ENCODE peak calls at places on chromosomes 11 and 22, in five cellular contexts. One of them, this sample, is unnamed.

GRCh38 chr22:27554106-27554814 is 247.3 kb downstream of the MN1 start:
- DNase-seq in IMR-90: peak
- DNase-seq in H1: no peak
- DNase-seq in H9: no peak
- DNase-seq in neuronal stem cell: no peak
- DNase-seq in this sample: peak

GRCh38 chr22:38953577-38954413 is 3.6 kb upstream of the APOBEC3A start:
- DNase-seq in IMR-90: no peak
- DNase-seq in neuronal stem cell: no peak
- DNase-seq in H1: no peak
- DNase-seq in H9: no peak
- DNase-seq in this sample: peak

GRCh38 chr11:64502634-64503033 is 88.4 kb upstream of the SLC22A12 start:
- DNase-seq in H9: no peak
- DNase-seq in IMR-90: no peak
- DNase-seq in H1: no peak
- DNase-seq in neuronal stem cell: no peak
- DNase-seq in this sample: no peak

GRCh38 chr11:92979176-92979575 is 9.7 kb downstream of the MTNR1B start:
- DNase-seq in H9: no peak
- DNase-seq in IMR-90: peak
- DNase-seq in H1: no peak
- DNase-seq in neuronal stem cell: no peak
- DNase-seq in this sample: peak

GRCh38 chr11:19117760-19118097 is 761 bp downstream of the ZDHHC13 start:
- DNase-seq in neuronal stem cell: no peak
- DNase-seq in H9: no peak
- DNase-seq in H1: no peak
- DNase-seq in IMR-90: peak
- DNase-seq in this sample: no peak

GRCh38 chr11:73189315-73189714 is 28.8 kb upstream of the P2RY2 start:
- DNase-seq in H1: no peak
- DNase-seq in H9: no peak
- DNase-seq in IMR-90: no peak
- DNase-seq in neuronal stem cell: no peak
- DNase-seq in this sample: no peak

GRCh38 chr22:47292546-47293320 is 530.3 kb downstream of the TBC1D22A start:
- DNase-seq in IMR-90: no peak
- DNase-seq in neuronal stem cell: no peak
- DNase-seq in H1: no peak
- DNase-seq in H9: no peak
- DNase-seq in this sample: no peak

GRCh38 chr11:114358711-114359110 is 41.6 kb downstream of the C11orf71 start:
- DNase-seq in H9: no peak
- DNase-seq in neuronal stem cell: no peak
- DNase-seq in IMR-90: peak
- DNase-seq in H1: no peak
- DNase-seq in this sample: no peak

GRCh38 chr22:19634206-19634536 is 80.1 kb upstream of the SEPTIN5 start:
- DNase-seq in neuronal stem cell: no peak
- DNase-seq in H9: no peak
- DNase-seq in H1: no peak
- DNase-seq in IMR-90: no peak
- DNase-seq in this sample: no peak

GRCh38 chr11:94675239-94675638 is 92.9 kb upstream of the AMOTL1 start:
- DNase-seq in H1: no peak
- DNase-seq in H9: no peak
- DNase-seq in neuronal stem cell: no peak
- DNase-seq in IMR-90: no peak
- DNase-seq in this sample: no peak

GRCh38 chr22:43310311-43310710 is 32.9 kb downstream of the SCUBE1 start:
- DNase-seq in neuronal stem cell: no peak
- DNase-seq in H9: no peak
- DNase-seq in IMR-90: no peak
- DNase-seq in H1: no peak
- DNase-seq in this sample: no peak

GRCh38 chr11:91978747-91979146 is 245.9 kb upstream of the FAT3 start:
- DNase-seq in neuronal stem cell: no peak
- DNase-seq in IMR-90: no peak
- DNase-seq in H9: no peak
- DNase-seq in H1: no peak
- DNase-seq in this sample: no peak

GRCh38 chr11:72433455-72434061 is 773 bp downstream of the CLPB start:
- DNase-seq in H1: no peak
- DNase-seq in neuronal stem cell: no peak
- DNase-seq in H9: no peak
- DNase-seq in IMR-90: no peak
- DNase-seq in this sample: no peak

GRCh38 chr22:20251981-20252380 is 16.1 kb downstream of the RTN4R start:
- DNase-seq in neuronal stem cell: no peak
- DNase-seq in H1: no peak
- DNase-seq in IMR-90: no peak
- DNase-seq in H9: no peak
- DNase-seq in this sample: no peak

GRCh38 chr11:23543651-23544216 is 683.5 kb upstream of the CCDC179 start:
- DNase-seq in H9: no peak
- DNase-seq in neuronal stem cell: no peak
- DNase-seq in IMR-90: no peak
- DNase-seq in H1: no peak
- DNase-seq in this sample: no peak

GRCh38 chr11:133693110-133693509 is 152.2 kb downstream of the SPATA19 start:
- DNase-seq in H1: no peak
- DNase-seq in neuronal stem cell: no peak
- DNase-seq in IMR-90: no peak
- DNase-seq in H9: peak
- DNase-seq in this sample: no peak

GRCh38 chr22:43897751-43898261 is 6.0 kb upstream of the PNPLA5 start:
- DNase-seq in H1: no peak
- DNase-seq in H9: no peak
- DNase-seq in IMR-90: peak
- DNase-seq in neuronal stem cell: no peak
- DNase-seq in this sample: peak

GRCh38 chr11:108852701-108853100 is 187.8 kb downstream of the DDX10 start:
- DNase-seq in H1: no peak
- DNase-seq in IMR-90: no peak
- DNase-seq in neuronal stem cell: no peak
- DNase-seq in H9: no peak
- DNase-seq in this sample: no peak

GRCh38 chr22:28229566-28230483 is 310.8 kb upstream of the PITPNB start:
- DNase-seq in IMR-90: peak
- DNase-seq in H9: no peak
- DNase-seq in H1: no peak
- DNase-seq in neuronal stem cell: no peak
- DNase-seq in this sample: peak

GRCh38 chr11:125070699-125071254 is 7.7 kb downstream of the SLC37A2 start:
- DNase-seq in H1: no peak
- DNase-seq in IMR-90: peak
- DNase-seq in neuronal stem cell: no peak
- DNase-seq in H9: no peak
- DNase-seq in this sample: peak

GRCh38 chr11:100878474-100878873 is 191.4 kb downstream of the ARHGAP42 start:
- DNase-seq in IMR-90: peak
- DNase-seq in H1: no peak
- DNase-seq in neuronal stem cell: no peak
- DNase-seq in H9: no peak
- DNase-seq in this sample: no peak

GRCh38 chr22:44473166-44473565 is 24.9 kb downstream of the RTL6 start:
- DNase-seq in H9: no peak
- DNase-seq in IMR-90: no peak
- DNase-seq in neuronal stem cell: no peak
- DNase-seq in H1: no peak
- DNase-seq in this sample: no peak

DNA sequence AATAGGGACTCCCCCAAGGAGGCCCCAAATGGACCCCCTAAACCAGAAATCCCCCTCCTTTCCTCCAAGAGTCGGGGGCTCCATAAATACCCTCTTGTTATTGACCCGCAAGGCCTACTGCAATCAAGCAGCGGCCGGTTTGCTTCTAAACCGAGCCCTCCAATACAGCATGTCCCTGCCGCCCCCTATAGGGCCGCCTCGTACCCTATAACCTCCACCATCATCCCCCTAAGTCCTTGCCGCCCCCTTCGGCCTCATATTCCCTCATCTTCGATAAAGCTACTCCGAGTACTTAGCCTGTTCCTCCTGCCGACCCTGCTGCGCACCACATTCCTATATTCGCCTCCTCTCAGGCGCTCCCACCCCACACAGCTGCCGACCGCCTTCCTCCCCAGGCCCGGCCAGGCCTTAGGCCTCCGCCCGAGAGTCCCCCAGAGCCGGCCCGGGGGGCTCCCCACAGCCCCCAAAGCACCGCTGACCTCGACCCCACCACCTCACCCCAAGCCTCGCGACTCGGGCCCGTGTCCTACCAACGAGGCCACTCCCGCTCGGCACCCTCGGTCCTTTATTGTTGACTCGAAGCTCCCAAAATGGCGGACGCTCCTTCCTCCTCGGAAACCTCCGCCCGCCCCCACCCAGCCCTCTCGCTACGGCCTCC is 478 bp downstream of the DDX6 start:
- DNase-seq in H9: peak
- DNase-seq in neuronal stem cell: peak
- DNase-seq in H1: no peak
- DNase-seq in IMR-90: peak
- DNase-seq in this sample: peak
- H2BK15ac ChIP-seq in H9: peak
- H2BK15ac ChIP-seq in neuronal stem cell: peak
- H2BK15ac ChIP-seq in H1: no peak
- H2BK15ac ChIP-seq in IMR-90: no peak
- H2BK15ac ChIP-seq in this sample: peak

GRCh38 chr11:10315083-10315482 is 10.2 kb downstream of the ADM start:
- DNase-seq in H9: no peak
- DNase-seq in IMR-90: no peak
- DNase-seq in H1: no peak
- DNase-seq in neuronal stem cell: no peak
- DNase-seq in this sample: no peak
- H2AFZ ChIP-seq in H9: no peak
- H2AFZ ChIP-seq in IMR-90: no peak
- H2AFZ ChIP-seq in H1: no peak
- H2AFZ ChIP-seq in neuronal stem cell: no peak
- H2AFZ ChIP-seq in this sample: no peak

GRCh38 chr22:29306830-29307657 is 594 bp downstream of the GAS2L1 start:
- DNase-seq in IMR-90: peak
- DNase-seq in H9: peak
- DNase-seq in H1: no peak
- DNase-seq in neuronal stem cell: peak
- DNase-seq in this sample: peak

GRCh38 chr22:29307658-29308147 is 1.3 kb downstream of the GAS2L1 start:
- DNase-seq in IMR-90: no peak
- DNase-seq in neuronal stem cell: no peak
- DNase-seq in H9: no peak
- DNase-seq in H1: no peak
- DNase-seq in this sample: no peak

GRCh38 chr22:29308148-29308790 is 1.8 kb downstream of the GAS2L1 start:
- DNase-seq in H1: no peak
- DNase-seq in H9: no peak
- DNase-seq in IMR-90: no peak
- DNase-seq in neuronal stem cell: no peak
- DNase-seq in this sample: no peak

GRCh38 chr22:29305836-29306174 is 645 bp upstream of the GAS2L1 start:
- DNase-seq in IMR-90: no peak
- DNase-seq in neuronal stem cell: no peak
- DNase-seq in H9: no peak
- DNase-seq in H1: no peak
- DNase-seq in this sample: no peak

DNA sequence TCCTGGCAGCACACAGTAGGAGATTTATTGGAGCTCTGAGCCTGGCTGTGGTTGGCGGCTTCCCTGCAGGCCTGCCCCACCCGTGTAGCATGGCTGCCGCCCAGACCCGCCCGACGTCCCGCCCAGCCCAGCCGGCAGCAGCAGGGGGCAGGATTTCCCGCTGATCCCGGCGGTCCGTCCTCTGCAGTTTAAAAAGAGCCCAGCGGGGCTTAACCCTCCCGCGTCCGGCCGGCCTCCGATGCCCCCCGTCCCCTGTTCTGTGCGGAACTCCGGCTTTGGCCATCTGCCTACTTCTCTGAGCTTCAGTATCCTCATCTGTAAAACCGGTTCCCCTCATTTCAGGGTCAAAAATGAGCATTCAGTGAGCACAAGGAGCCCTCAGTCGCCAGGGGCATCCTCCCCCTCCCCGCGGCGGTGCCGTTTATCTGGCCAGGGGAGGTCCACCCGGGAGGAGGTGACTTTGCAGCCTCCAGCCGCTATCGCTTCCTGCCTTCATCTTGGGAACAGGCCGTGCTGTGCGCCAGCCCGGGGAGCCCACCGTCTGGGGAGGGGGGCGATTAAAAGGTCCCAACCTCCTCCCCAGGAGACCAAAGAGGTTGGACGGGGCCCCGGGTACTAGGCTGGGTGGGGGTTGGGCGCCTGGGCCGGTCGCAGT is at the start of gene GAS2L1:
- DNase-seq in neuronal stem cell: peak
- DNase-seq in IMR-90: peak
- DNase-seq in H9: peak
- DNase-seq in H1: peak
- DNase-seq in this sample: peak
- H2BK15ac ChIP-seq in neuronal stem cell: peak
- H2BK15ac ChIP-seq in IMR-90: peak
- H2BK15ac ChIP-seq in H9: no peak
- H2BK15ac ChIP-seq in H1: peak
- H2BK15ac ChIP-seq in this sample: peak

DNA sequence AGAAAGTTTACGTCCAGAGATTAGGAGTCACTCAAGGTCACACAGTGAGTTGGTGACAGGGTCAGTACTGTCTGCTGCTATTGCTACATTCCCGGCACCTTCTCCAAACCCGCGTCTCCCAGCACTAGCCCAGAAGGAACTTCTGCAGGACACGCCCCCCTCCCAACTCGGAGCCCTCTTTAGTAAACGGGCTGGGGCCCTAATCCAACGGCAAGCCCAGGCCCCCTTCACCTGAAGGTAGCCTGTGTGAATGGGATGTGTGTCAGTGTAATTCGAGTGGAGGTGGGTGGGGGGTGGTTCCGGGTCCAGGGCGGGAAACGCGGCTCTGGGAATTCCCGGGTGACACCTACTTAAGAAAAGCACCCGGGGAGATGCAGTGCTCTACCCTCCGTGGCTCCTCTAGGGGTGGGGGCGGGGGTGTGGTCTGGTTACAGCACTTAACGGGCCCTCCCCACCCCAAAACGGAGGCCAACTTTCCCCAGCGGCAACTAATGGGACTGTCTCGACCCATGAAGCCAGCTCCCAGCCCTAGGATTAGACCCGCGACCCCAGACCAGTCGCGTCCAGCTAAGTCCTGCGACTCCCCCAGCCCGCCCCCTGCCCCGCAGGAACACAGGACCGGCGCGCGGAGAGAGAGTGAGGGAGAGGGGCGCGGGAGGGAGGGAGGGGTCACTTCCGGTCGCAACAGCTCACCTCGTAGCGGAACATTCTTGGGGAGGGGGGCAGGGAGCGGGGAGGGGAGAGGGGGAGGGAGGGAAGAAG is 468 bp downstream of the PATL1 start:
- DNase-seq in neuronal stem cell: peak
- DNase-seq in IMR-90: peak
- DNase-seq in H1: peak
- DNase-seq in H9: peak
- DNase-seq in this sample: peak
- H2AFZ ChIP-seq in neuronal stem cell: peak
- H2AFZ ChIP-seq in IMR-90: peak
- H2AFZ ChIP-seq in H1: no peak
- H2AFZ ChIP-seq in H9: no peak
- H2AFZ ChIP-seq in this sample: peak

This sample was measured in mesenchymal stem cell.